ENCODE peak calls at places on chromosome 21, in seven cellular contexts. Z is mesendoderm, Y is H9, M is IMR-90, R is mesenchymal stem cell, L is H1, I is trophoblast cell. N is an unnamed sample.

GRCh38 chr21:16079830-16080229 is 350.0 kb downstream of the USP25 start:
- DNase-seq in Z (no peak), Y (no peak), M (peak), R (peak), L (no peak), I (no peak), N (no peak)

GRCh38 chr21:37461494-37461893 is 94.9 kb downstream of the DYRK1A start:
- DNase-seq in Z (no peak), Y (no peak), M (peak), R (no peak), L (no peak), I (no peak), N (no peak)

GRCh38 chr21:32813265-32813903 is 41.8 kb upstream of the PAXBP1 start:
- DNase-seq in Z (peak), Y (peak), M (no peak), R (no peak), L (no peak), I (no peak), N (peak)

GRCh38 chr21:26883768-26884167 is 38.6 kb upstream of the ADAMTS1 start:
- DNase-seq in Z (no peak), Y (no peak), M (peak), R (peak), L (no peak), I (no peak), N (no peak)

GRCh38 chr21:31370893-31371652 is 27.0 kb upstream of the TIAM1 start:
- DNase-seq in Z (no peak), Y (no peak), M (peak), R (peak), L (no peak), I (no peak), N (no peak)

GRCh38 chr21:32135401-32136363 is 143.2 kb downstream of the MIS18A start:
- DNase-seq in Z (no peak), Y (peak), M (peak), R (no peak), L (peak), I (no peak), N (no peak)

GRCh38 chr21:37398697-37399096 is 32.1 kb downstream of the DYRK1A start:
- DNase-seq in Z (no peak), Y (no peak), M (no peak), R (no peak), L (no peak), I (no peak), N (no peak)

GRCh38 chr21:36321325-36322082 is 1.5 kb downstream of the MORC3 start:
- DNase-seq in Z (peak), Y (peak), M (peak), R (peak), L (no peak), I (peak), N (peak)

GRCh38 chr21:35204850-35205564 is 155.9 kb upstream of the RUNX1 start:
- DNase-seq in Z (peak), Y (no peak), M (peak), R (no peak), L (no peak), I (no peak), N (no peak)

GRCh38 chr21:26377111-26377694 is 195.9 kb downstream of the CYYR1 start:
- DNase-seq in Z (no peak), Y (no peak), M (no peak), R (no peak), L (no peak), I (peak), N (no peak)

GRCh38 chr21:36988536-36988935 is 18.0 kb upstream of the RIPPLY3 start:
- DNase-seq in Z (no peak), Y (no peak), M (no peak), R (no peak), L (no peak), I (peak), N (no peak)

GRCh38 chr21:33033961-33034413 is 8.3 kb downstream of the OLIG2 start:
- DNase-seq in Z (no peak), Y (no peak), M (no peak), R (no peak), L (peak), I (no peak), N (no peak)

GRCh38 chr21:36535618-36536241 is 55.8 kb upstream of the CLDN14 start:
- DNase-seq in Z (no peak), Y (no peak), M (no peak), R (no peak), L (no peak), I (no peak), N (no peak)

GRCh38 chr21:38813554-38813953 is 7.8 kb downstream of the ETS2 start:
- DNase-seq in Z (no peak), Y (no peak), M (no peak), R (no peak), L (no peak), I (peak), N (no peak)

GRCh38 chr21:45410151-45410864 is 5.3 kb downstream of the COL18A1 start:
- DNase-seq in Z (no peak), Y (no peak), M (no peak), R (no peak), L (no peak), I (no peak), N (no peak)

GRCh38 chr21:35521293-35521692 is 472.2 kb upstream of the RUNX1 start:
- DNase-seq in Z (peak), Y (peak), M (no peak), R (no peak), L (no peak), I (no peak), N (no peak)

GRCh38 chr21:32101206-32101763 is 177.6 kb downstream of the MIS18A start:
- DNase-seq in Z (no peak), Y (no peak), M (no peak), R (no peak), L (no peak), I (no peak), N (no peak)

GRCh38 chr21:34734696-34735095 is 65.9 kb downstream of the CLIC6 start:
- DNase-seq in Z (no peak), Y (no peak), M (no peak), R (no peak), L (no peak), I (peak), N (no peak)

GRCh38 chr21:32278068-32278467 is 781 bp downstream of the MIS18A start:
- DNase-seq in Z (peak), Y (no peak), M (no peak), R (peak), L (no peak), I (no peak), N (no peak)

GRCh38 chr21:43273708-43274021 is 104.9 kb downstream of the CRYAA start:
- DNase-seq in Z (no peak), Y (no peak), M (no peak), R (peak), L (no peak), I (no peak), N (no peak)

GRCh38 chr21:30072496-30072895 is 94.1 kb downstream of the CLDN17 start:
- DNase-seq in Z (peak), Y (peak), M (no peak), R (no peak), L (no peak), I (peak), N (no peak)

GRCh38 chr21:34598931-34599400 is 15.9 kb downstream of the RCAN1 start:
- DNase-seq in Z (no peak), Y (no peak), M (peak), R (peak), L (no peak), I (no peak), N (no peak)

GRCh38 chr21:25837545-25838263 is 102.9 kb downstream of the GABPA start:
- DNase-seq in Z (no peak), Y (no peak), M (peak), R (peak), L (no peak), I (no peak), N (no peak)

GRCh38 chr21:36202721-36203602 is 46.3 kb downstream of the DOP1B start:
- DNase-seq in Z (no peak), Y (no peak), M (peak), R (peak), L (no peak), I (peak), N (no peak)

GRCh38 chr21:34733866-34734265 is 65.1 kb downstream of the CLIC6 start:
- DNase-seq in Z (no peak), Y (no peak), M (no peak), R (no peak), L (no peak), I (peak), N (no peak)

GRCh38 chr21:30984897-30985296 is 53.4 kb downstream of the KRTAP19-8 start:
- DNase-seq in Z (no peak), Y (no peak), M (no peak), R (no peak), L (no peak), I (no peak), N (no peak)

GRCh38 chr21:46437511-46437910 is 21.2 kb upstream of the DIP2A start:
- DNase-seq in Z (no peak), Y (no peak), M (no peak), R (no peak), L (no peak), I (no peak), N (no peak)

GRCh38 chr21:29105218-29105617 is 25.2 kb upstream of the MAP3K7CL start:
- DNase-seq in Z (peak), Y (no peak), M (peak), R (peak), L (no peak), I (peak), N (no peak)

GRCh38 chr21:36100971-36101641 is 31.3 kb downstream of the CBR1 start:
- DNase-seq in Z (no peak), Y (no peak), M (no peak), R (no peak), L (no peak), I (no peak), N (no peak)

GRCh38 chr21:45942755-45943629 is 38.6 kb upstream of the COL6A1 start:
- DNase-seq in Z (no peak), Y (no peak), M (no peak), R (no peak), L (no peak), I (no peak), N (no peak)

GRCh38 chr21:31885146-31885545 is 12.3 kb downstream of the HUNK start:
- DNase-seq in Z (no peak), Y (no peak), M (no peak), R (no peak), L (no peak), I (no peak), N (no peak)

GRCh38 chr21:46120301-46121285 is 22.7 kb downstream of the COL6A2 start:
- DNase-seq in Z (no peak), Y (peak), M (no peak), R (no peak), L (no peak), I (no peak), N (no peak)

GRCh38 chr21:33348728-33349127 is 24.0 kb downstream of the IFNAR1 start:
- DNase-seq in Z (no peak), Y (no peak), M (no peak), R (no peak), L (no peak), I (no peak), N (no peak)

GRCh38 chr21:36854391-36854790 is 112.1 kb downstream of the HLCS start:
- DNase-seq in Z (peak), Y (peak), M (peak), R (peak), L (peak), I (peak), N (peak)

GRCh38 chr21:8994640-8995511 is 1526.5 kb upstream of the TPTE start:
- DNase-seq in Z (no peak), Y (no peak), M (no peak), R (no peak), L (no peak), I (no peak), N (no peak)

GRCh38 chr21:36858320-36858957 is 108.0 kb downstream of the HLCS start:
- DNase-seq in Z (no peak), Y (no peak), M (peak), R (peak), L (no peak), I (peak), N (no peak)

GRCh38 chr21:30057108-30057507 is 109.5 kb downstream of the CLDN17 start:
- DNase-seq in Z (peak), Y (no peak), M (no peak), R (no peak), L (no peak), I (no peak), N (no peak)

GRCh38 chr21:14545906-14546480 is at the start of gene SAMSN1:
- DNase-seq in Z (no peak), Y (no peak), M (no peak), R (peak), L (no peak), I (peak), N (no peak)
- H4K8ac ChIP-seq in Z (no peak), Y (no peak), M (no peak), R (no peak), L (no peak), I (no peak), N (no peak)

DNA sequence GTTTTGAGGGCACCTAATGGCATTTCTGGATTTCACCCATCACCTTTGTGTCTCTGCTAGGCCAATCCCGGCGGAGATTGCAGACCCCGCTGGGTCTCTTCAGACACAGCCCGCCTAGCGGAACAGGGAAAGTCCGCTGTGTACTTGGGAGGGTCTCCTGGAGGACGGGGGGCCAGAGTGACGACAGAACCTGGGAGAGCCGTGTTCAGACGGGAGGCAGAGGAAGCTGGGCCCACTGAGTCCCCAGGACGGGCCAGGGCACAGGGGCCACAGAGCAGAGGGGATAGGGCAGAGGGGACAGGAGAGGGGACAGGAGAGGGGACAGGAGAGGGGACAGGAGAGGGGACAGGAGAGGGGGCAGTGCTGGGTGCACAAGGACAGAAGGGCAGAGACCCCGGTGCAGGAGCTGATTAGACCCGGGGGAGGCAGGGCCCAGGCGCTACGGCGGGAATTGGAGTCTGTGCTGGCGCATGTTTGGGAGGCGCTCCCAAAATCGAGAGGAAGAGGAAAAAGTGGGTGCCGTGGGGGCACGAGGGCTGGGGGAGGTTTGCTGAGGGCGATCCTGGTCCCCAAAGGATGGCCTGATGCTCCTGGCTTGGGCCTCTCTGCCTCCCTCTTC is 12.7 kb downstream of the TRPM2 start:
- DNase-seq in Z (no peak), Y (peak), M (no peak), R (no peak), L (no peak), I (no peak), N (no peak)
- H4K8ac ChIP-seq in Z (no peak), Y (no peak), M (no peak), R (no peak), L (no peak), I (no peak), N (no peak)

GRCh38 chr21:21690068-21690665 is 692.0 kb downstream of the NCAM2 start:
- DNase-seq in Z (no peak), Y (no peak), M (no peak), R (no peak), L (no peak), I (no peak), N (no peak)

GRCh38 chr21:21688877-21689276 is 690.7 kb downstream of the NCAM2 start:
- DNase-seq in Z (peak), Y (peak), M (peak), R (peak), L (peak), I (peak), N (peak)
- H4K8ac ChIP-seq in Z (no peak), Y (no peak), M (no peak), R (no peak), L (no peak), I (no peak), N (no peak)

DNA sequence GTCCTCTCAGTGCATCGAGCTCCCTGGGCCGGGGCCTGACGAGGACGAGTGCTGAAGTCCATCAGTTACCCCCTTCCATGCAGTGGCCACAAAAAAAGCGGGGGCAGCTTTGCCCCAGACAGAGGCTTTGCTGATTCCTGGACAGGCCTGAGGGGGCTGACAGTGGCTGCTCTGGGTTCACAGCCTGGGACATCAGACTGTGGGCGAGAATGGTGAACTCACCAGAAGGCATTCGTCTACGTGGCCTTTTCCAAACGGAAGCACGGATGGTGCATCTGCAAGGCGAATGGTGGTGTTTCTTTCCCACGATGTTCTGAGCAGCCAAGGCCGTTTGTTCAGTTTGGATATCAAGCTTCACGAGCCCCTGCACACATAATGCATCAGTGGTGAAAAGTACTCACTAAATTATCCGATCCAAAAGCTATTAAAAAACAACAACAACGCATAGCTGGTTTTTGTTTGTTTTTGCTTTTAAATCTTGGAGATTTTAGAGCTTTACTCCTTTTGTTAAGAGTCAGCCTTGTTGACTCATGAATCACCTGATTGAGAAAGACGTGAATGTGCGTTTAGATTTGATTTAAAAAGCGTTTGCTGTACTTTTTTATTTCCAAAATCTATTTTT is 6.3 kb upstream of the ZBTB21 start:
- DNase-seq in Z (no peak), Y (no peak), M (no peak), R (no peak), L (no peak), I (no peak), N (no peak)
- H4K8ac ChIP-seq in Z (no peak), Y (no peak), M (peak), R (peak), L (no peak), I (no peak), N (no peak)

DNA sequence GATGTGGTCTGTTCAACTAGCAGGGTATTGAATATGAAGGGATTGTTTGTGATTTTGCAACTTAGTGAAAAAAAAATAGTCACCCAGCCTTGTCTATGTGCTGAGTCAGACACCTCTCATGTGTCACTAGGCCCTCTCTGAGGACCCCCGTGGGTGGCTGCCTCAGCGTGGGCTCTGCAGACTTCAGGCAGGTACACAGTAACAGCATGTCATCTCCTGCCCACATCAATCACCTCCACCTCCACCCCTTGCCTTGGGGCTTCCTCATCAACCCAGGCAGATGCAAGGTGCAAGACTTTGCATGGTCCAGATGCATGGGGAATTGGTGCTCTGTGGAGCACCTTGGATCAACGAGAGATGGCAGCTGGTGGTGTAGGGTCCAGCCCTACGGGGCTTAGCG is 23.9 kb downstream of the PCP4 start:
- DNase-seq in Z (no peak), Y (no peak), M (no peak), R (no peak), L (no peak), I (no peak), N (no peak)
- H4K8ac ChIP-seq in Z (no peak), Y (no peak), M (no peak), R (no peak), L (no peak), I (no peak), N (no peak)